ENCODE peak calls at places on chromosomes 1 and 21, in four cellular contexts. M is HCT116, W is HepG2, A is GM12878. J is an unnamed sample.

GRCh38 chr1:109240158-109241152 is 8.9 kb upstream of the CELSR2 start:
- DNase-seq in M (no peak), W (no peak), A (no peak), J (peak)

GRCh38 chr1:184051485-184052193 is at the start of gene TSEN15:
- DNase-seq in M (peak), W (peak), A (peak), J (peak)

GRCh38 chr1:23129846-23130245 is 38.8 kb downstream of the LUZP1 start:
- DNase-seq in M (no peak), W (no peak), A (no peak), J (no peak)

GRCh38 chr1:75233302-75233929 is 99.2 kb downstream of the LHX8 start:
- DNase-seq in M (peak), W (peak), A (peak), J (peak)

GRCh38 chr1:181033128-181033798 is 520 bp upstream of the MR1 start:
- DNase-seq in M (peak), W (no peak), A (peak), J (no peak)

GRCh38 chr21:32131960-32132359 is 146.9 kb downstream of the MIS18A start:
- DNase-seq in M (no peak), W (peak), A (no peak), J (no peak)

GRCh38 chr1:18422076-18422777 is 58.5 kb upstream of the KLHDC7A start:
- DNase-seq in M (no peak), W (no peak), A (no peak), J (no peak)

GRCh38 chr1:36771222-36771621 is 263.1 kb downstream of the GRIK3 start:
- DNase-seq in M (no peak), W (no peak), A (no peak), J (peak)

GRCh38 chr1:21534674-21535378 is 25.6 kb downstream of the ALPL start:
- DNase-seq in M (peak), W (peak), A (no peak), J (peak)

GRCh38 chr1:165697491-165697880 is 876 bp downstream of the ALDH9A1 start:
- DNase-seq in M (no peak), W (no peak), A (no peak), J (no peak)
- H2AFZ ChIP-seq in M (peak), W (no peak), A (peak), J (no peak)

DNA sequence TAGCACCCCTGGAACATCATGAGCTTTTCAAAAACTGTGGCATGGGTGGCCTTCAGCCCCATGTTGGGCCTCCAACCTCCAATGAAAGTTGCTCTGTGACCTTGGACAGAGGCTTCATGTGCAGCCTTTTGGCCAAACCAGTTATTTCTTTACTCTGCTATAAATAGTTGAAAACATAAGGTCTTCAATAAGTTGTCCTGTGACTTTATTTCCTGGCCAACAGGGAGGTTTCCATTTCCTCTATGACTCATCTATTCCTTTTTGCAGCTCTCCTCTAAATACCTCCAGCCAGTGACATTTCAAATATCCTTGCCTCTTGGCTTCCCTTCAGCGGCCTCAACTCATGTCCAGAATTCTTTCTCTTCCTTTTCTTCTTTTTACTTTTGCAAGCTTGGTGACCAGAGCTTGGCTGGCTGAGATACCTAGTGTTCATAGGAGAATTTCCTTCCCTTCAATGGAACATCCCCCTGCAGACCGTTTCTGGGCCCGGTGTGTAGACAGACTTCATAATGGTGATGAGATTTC is 22.7 kb upstream of the TRIM67 start:
- DNase-seq in M (peak), W (no peak), A (no peak), J (no peak)
- TF ChIP-seq REST in M (peak), W (no peak), A (no peak), J (no peak)

GRCh38 chr1:29655945-29656866 is 419.9 kb downstream of the PTPRU start:
- DNase-seq in M (no peak), W (no peak), A (no peak), J (peak)

GRCh38 chr1:29651684-29652665 is 415.7 kb downstream of the PTPRU start:
- DNase-seq in M (no peak), W (no peak), A (no peak), J (no peak)

GRCh38 chr1:29653034-29653810 is 416.9 kb downstream of the PTPRU start:
- DNase-seq in M (no peak), W (no peak), A (no peak), J (no peak)

GRCh38 chr1:29655145-29655544 is 418.8 kb downstream of the PTPRU start:
- DNase-seq in M (no peak), W (no peak), A (peak), J (no peak)

DNA sequence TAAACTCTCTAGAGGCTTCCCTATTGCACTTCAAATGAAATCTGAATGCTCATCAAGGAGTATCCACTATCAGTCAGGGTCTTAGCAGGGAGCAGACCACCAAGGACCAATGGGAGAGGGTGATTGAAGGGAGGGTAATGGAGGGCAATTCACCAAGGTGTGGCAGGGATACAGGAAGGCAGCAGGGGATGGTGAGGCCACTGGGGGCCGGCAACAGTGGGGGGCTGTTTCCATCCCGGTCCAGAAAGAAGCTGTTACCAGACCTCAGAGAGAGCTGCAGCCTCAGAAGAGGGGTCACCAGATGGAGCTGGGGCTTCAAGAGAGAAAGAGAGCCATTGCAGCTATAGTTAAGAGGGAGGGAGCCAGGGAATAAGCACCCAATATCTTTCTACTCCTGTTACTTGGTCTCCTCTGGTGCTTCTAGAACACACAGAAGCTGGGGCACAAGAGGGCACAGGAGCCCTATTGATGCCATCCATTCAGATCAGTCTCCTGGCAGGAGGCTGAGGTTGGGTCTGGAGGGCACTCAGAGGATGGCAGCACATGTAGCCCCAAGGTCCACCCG is 417.6 kb downstream of the PTPRU start:
- DNase-seq in M (no peak), W (no peak), A (no peak), J (no peak)
- H3K27ac ChIP-seq in M (no peak), W (no peak), A (no peak), J (no peak)

GRCh38 chr1:155305881-155306391 is 2.7 kb upstream of the FDPS start:
- DNase-seq in M (no peak), W (peak), A (no peak), J (no peak)
- H2AFZ ChIP-seq in M (no peak), W (no peak), A (no peak), J (peak)

GRCh38 chr1:235648407-235648907 is 1.1 kb downstream of the GNG4 start:
- DNase-seq in M (no peak), W (no peak), A (no peak), J (peak)

GRCh38 chr1:235651170-235651806 is 1.7 kb upstream of the GNG4 start:
- DNase-seq in M (no peak), W (no peak), A (no peak), J (no peak)

GRCh38 chr1:235650341-235651169 is 971 bp upstream of the GNG4 start:
- DNase-seq in M (no peak), W (peak), A (no peak), J (peak)

GRCh38 chr1:235648954-235649721 is 446 bp downstream of the GNG4 start:
- DNase-seq in M (no peak), W (peak), A (no peak), J (peak)

GRCh38 chr1:235649722-235650163 is at the start of gene GNG4:
- DNase-seq in M (no peak), W (no peak), A (no peak), J (peak)
- TF ChIP-seq REST in M (no peak), W (no peak), A (no peak), J (no peak)

DNA sequence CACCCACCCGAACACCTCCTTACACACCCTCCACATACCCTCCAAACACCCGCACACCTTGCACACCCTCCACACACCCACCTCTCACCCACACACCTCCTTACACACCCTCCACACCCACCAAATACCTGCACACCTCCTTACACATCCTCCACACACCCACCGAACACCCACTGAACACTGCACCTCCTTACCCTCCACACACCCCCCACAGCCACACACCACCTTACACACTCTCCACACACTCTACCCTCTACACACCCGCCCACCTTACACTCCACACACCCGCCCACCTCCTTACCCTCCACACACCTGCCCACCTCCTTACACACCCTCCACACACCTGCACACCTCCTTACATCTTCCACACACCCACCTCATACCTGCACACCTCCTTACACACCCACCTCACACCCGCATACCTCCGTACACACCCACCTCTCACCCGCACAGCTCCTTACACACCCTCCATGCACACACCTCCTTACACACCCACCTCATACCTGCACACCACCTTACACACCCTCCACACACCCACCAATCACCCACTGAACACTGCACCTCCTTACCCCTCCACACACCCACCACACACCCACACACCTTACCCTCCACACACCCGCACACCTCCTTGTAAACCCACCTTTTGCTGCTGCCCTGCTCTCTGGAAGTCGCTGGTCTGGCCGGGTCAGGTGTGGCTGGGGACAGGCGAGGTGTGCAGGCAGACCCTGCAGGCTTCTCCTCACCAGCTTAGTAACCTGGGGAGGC is 38.4 kb downstream of the COQ8A start:
- DNase-seq in M (no peak), W (no peak), A (no peak), J (no peak)
- H3K27ac ChIP-seq in M (no peak), W (no peak), A (no peak), J (no peak)

DNA sequence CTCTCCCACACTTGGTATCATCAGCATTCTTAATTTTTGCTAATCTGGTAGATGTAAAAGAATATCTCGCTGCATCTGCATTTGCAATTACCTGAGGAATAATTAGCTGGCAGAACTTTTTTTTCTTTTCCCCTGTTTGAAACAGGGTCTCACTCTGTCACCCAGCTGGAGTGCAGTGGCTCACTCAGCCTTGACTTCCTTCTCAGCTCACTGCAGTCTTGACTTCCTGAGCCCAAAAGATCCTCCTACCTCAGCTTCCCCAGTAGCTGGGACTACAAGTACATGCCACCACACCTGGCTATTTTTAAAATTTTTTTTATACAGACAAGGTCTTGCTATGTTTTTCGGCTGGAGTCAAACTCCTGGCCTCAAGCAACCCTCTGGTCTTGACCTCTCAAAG is 35.4 kb upstream of the ENAH start:
- DNase-seq in M (no peak), W (no peak), A (no peak), J (no peak)
- H2AFZ ChIP-seq in M (no peak), W (no peak), A (no peak), J (no peak)

GRCh38 chr1:212585210-212585609 is 23.4 kb upstream of the ATF3 start:
- DNase-seq in M (no peak), W (no peak), A (no peak), J (no peak)

GRCh38 chr1:212586429-212587303 is 21.9 kb upstream of the ATF3 start:
- DNase-seq in M (no peak), W (no peak), A (peak), J (no peak)

GRCh38 chr1:212583082-212583615 is 25.4 kb upstream of the ATF3 start:
- DNase-seq in M (no peak), W (no peak), A (no peak), J (no peak)

GRCh38 chr1:212583643-212584042 is 24.9 kb upstream of the ATF3 start:
- DNase-seq in M (no peak), W (no peak), A (no peak), J (no peak)

DNA sequence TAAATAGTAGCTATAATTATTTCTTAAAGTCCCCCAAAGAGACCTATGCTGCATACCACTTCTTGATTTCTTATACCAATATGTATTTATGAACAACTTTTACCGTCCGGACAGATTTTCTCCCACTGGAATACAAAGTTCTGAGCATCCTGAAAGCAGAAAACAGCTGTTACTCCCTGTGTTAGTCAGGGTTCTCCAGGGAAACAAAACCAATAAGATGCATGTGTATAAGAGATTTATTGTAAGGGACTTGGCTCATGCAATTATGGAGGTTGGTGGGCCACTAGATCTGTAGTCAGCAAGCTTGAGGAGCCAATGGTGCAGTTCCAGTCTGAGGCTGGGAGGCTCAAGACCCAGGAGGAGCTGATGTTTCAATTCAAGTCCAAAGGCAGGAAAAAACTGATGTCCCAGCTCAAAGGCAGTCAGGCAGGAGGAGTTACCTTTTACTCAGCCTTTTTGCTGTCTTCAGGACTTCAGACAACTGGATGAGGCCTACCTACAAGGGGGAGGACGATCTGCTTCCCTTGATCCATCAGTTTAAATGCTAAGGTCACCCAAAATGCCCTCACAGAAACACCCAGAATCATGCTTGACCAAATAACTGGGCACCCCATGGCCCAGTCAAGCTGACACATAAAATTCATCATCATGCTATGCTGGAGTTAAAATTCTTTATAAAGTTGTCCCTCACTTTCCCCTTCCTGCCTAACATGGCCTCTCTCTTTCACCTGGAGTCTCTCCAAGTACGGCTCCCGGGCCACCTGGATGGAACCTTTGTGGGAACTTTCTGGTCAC is 24.3 kb upstream of the ATF3 start:
- DNase-seq in M (no peak), W (no peak), A (no peak), J (no peak)
- TF ChIP-seq REST in M (no peak), W (no peak), A (no peak), J (no peak)

DNA sequence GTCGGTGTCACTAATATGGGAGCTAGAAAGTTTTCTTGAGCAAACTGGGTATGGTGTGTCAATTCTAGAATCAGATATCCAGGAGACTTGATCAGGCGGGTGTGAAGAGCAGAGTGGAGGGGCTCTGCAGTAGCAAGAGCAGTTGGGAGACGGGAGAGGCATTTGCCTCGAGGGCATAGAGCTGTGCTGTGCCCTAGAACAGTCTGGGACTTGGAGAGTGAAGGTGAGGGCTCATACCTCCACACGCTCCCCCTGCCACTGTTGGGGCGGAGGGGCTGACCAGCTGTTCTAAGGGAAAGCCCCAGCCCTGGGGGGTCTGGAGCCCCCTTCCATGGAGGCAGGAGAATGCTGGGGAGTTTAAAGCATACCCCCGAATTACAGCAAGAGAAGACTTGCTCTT is 33.8 kb downstream of the SIM2 start:
- DNase-seq in M (no peak), W (no peak), A (no peak), J (no peak)
- H3K27ac ChIP-seq in M (no peak), W (no peak), A (no peak), J (no peak)

DNA sequence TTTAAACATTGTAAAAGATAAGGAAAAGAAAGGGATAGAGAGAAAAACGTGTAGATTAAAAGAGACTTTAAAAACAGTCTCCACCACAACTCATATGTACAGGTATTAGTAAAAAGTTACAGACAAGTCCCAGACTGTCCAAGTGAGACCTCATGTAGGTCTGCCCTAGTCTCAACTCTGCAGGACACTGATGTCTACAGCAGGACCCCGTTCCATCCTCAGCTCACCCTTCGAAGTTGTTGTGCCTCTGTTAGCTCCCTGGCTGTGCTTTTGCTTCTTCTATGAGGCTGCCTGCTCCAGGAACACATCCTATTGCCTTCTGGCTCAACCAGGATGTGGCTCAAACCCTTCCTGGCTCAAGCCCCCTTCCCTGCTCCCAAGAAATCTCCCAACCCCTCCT is 72.9 kb upstream of the FBXO28 start:
- DNase-seq in M (no peak), W (no peak), A (no peak), J (no peak)
- H2AFZ ChIP-seq in M (no peak), W (no peak), A (no peak), J (peak)

J was measured in GM23338.